ENCODE peak calls at places on chromosomes 4 and X, in four cellular contexts. R, Y, H and W are unnamed samples.

GRCh38 chr4:2266181-2266580 is 4.3 kb upstream of the MXD4 start:
- DNase-seq in Y (peak), H (no peak), R (no peak), W (no peak)

GRCh38 chr4:16082424-16083216 is 1.2 kb downstream of the PROM1 start:
- DNase-seq in Y (no peak), H (no peak), R (no peak), W (no peak)

GRCh38 chr4:82833696-82834313 is 35.2 kb upstream of the SCD5 start:
- DNase-seq in H (no peak), R (peak), Y (no peak), W (peak)

GRCh38 chr4:165326831-165327210 is 648 bp upstream of the MSMO1 start:
- DNase-seq in H (peak), R (peak), Y (no peak), W (no peak)

GRCh38 chr4:65798498-65799127 is 128.3 kb upstream of the EPHA5 start:
- DNase-seq in H (no peak), R (no peak), Y (no peak), W (no peak)

GRCh38 chr4:184344435-184344834 is 126.8 kb upstream of the ENPP6 start:
- DNase-seq in R (no peak), H (no peak), Y (no peak), W (no peak)

GRCh38 chrX:153449306-153450113 is 3.7 kb upstream of the TREX2 start:
- DNase-seq in Y (no peak), H (no peak), R (no peak), W (no peak)

GRCh38 chr4:2833671-2834000 is 10.0 kb upstream of the ADD1 start:
- DNase-seq in H (no peak), Y (peak), R (no peak), W (no peak)

GRCh38 chr4:68218044-68218443 is 27.4 kb downstream of the TMPRSS11B start:
- DNase-seq in R (peak), H (no peak), Y (no peak), W (no peak)

GRCh38 chr4:8228319-8229250 is 29.5 kb downstream of the SH3TC1 start:
- DNase-seq in H (peak), R (peak), Y (peak), W (peak)

GRCh38 chrX:11555759-11556158 is 110.0 kb downstream of the ARHGAP6 start:
- DNase-seq in R (peak), Y (no peak), H (no peak), W (no peak)

GRCh38 chrX:18549643-18550042 is 122.3 kb downstream of the RS1 start:
- DNase-seq in R (no peak), Y (no peak), H (no peak), W (no peak)

GRCh38 chr4:184350964-184351363 is 123.4 kb downstream of the IRF2 start:
- DNase-seq in R (no peak), Y (no peak), H (no peak), W (no peak)

GRCh38 chr4:139278956-139279722 is 886 bp downstream of the MGARP start:
- DNase-seq in H (no peak), Y (no peak), R (peak), W (no peak)

GRCh38 chrX:154412468-154412867 is 1.1 kb downstream of the TAFAZZIN start:
- DNase-seq in R (no peak), H (peak), Y (no peak), W (no peak)

GRCh38 chr4:34271479-34272355 is 1972.6 kb downstream of the ARAP2 start:
- DNase-seq in H (no peak), R (peak), Y (no peak), W (no peak)

GRCh38 chrX:47958943-47959342 is 44.8 kb downstream of the ZNF182 start:
- DNase-seq in Y (no peak), H (no peak), R (peak), W (no peak)

GRCh38 chr4:45327544-45327943 is 601.2 kb upstream of the GNPDA2 start:
- DNase-seq in R (no peak), Y (no peak), H (no peak), W (no peak)

GRCh38 chr4:94690851-94691254 is 66.9 kb upstream of the BMPR1B start:
- DNase-seq in R (peak), H (no peak), Y (no peak), W (no peak)

GRCh38 chr4:102640669-102641068 is 120.1 kb downstream of the MANBA start:
- DNase-seq in R (peak), H (no peak), Y (no peak), W (no peak)

GRCh38 chr4:123821861-123822260 is 425.3 kb downstream of the SPRY1 start:
- DNase-seq in R (no peak), Y (no peak), H (no peak), W (no peak)

GRCh38 chr4:184588893-184589292 is 60.4 kb downstream of the CASP3 start:
- DNase-seq in Y (no peak), H (no peak), R (peak), W (no peak)

GRCh38 chr4:119028296-119028695 is 107.3 kb upstream of the MYOZ2 start:
- DNase-seq in H (no peak), Y (no peak), R (no peak), W (no peak)

GRCh38 chr4:52750819-52751348 is 341 bp downstream of the ERVMER34-1 start:
- DNase-seq in R (peak), H (no peak), Y (no peak), W (no peak)
- H3K4me3 ChIP-seq in R (peak), H (no peak), Y (peak), W (peak)

DNA sequence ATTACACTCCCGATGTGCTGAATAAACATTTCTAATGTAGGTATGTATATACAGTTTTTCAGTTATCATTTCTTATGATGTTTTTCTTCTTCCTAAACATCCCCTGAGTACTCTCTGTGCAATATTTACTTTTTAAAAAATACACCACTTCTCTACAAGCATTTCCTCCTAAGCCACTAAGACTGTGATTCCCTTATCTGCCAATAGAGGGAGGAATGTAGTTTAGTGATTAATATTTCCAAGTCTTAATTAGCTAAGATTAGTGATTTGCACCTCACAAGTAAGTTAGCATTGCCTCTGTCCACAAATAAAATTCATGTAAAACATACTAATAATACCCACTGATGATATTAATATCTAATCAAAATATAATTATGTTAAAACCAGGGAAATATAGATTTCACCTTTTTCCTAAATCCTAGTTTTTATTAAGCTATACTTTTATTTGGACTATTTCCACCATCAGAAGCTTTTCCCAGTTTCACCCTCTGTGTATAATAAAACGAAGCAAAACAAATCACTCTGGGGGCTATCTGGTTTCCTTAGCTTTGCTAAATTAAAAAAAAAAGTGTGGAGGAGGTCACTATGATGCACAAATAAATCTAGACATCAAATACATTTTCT is 909.1 kb downstream of the FAT4 start:
- DNase-seq in Y (no peak), H (peak), R (peak), W (no peak)
- TF ChIP-seq CTCF in Y (peak), H (peak), R (peak), W (peak)

GRCh38 chr4:185728886-185729285 is 83.1 kb downstream of the SORBS2 start:
- DNase-seq in R (no peak), Y (no peak), H (no peak), W (no peak)

GRCh38 chr4:185730849-185731608 is 81.0 kb downstream of the SORBS2 start:
- DNase-seq in Y (no peak), H (peak), R (peak), W (no peak)

GRCh38 chr4:185726931-185727330 is 85.1 kb downstream of the SORBS2 start:
- DNase-seq in H (no peak), Y (peak), R (peak), W (no peak)

GRCh38 chr4:185729300-185729912 is 82.6 kb downstream of the SORBS2 start:
- DNase-seq in R (no peak), H (no peak), Y (no peak), W (no peak)

DNA sequence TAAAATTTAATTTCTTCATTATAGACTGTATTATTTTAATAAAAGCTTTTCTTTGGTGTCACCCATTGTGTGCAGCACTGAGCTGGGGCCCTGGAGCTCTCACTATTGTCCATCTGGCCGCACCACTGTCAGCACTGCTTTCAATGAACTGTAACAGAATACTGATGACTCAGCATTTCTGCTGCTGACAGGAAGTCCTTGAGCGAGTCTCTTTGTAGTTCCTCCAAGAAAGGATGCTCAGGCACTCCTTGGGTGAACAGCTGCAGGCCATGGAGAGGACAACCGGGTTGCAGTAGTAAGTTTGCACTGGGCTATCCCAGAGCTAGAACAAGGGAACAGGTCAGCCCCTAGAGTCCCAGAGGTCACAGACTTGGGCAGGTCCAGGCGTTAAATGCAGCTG is 81.6 kb downstream of the SORBS2 start:
- DNase-seq in R (peak), Y (no peak), H (peak), W (no peak)
- H3K4me3 ChIP-seq in R (no peak), Y (no peak), H (no peak), W (no peak)

GRCh38 chr4:127622923-127623754 is 9.6 kb upstream of the INTU start:
- DNase-seq in Y (no peak), R (peak), H (no peak), W (no peak)
- TF ChIP-seq CTCF in Y (no peak), R (peak), H (no peak), W (peak)

GRCh38 chrX:73849054-73849453 is 286.1 kb downstream of the CHIC1 start:
- DNase-seq in Y (no peak), H (no peak), R (no peak), W (no peak)

GRCh38 chrX:73852022-73852421 is 289.0 kb downstream of the CHIC1 start:
- DNase-seq in H (no peak), R (no peak), Y (no peak), W (no peak)

GRCh38 chrX:73850124-73851013 is 287.4 kb downstream of the CHIC1 start:
- DNase-seq in Y (peak), R (peak), H (peak), W (no peak)

GRCh38 chrX:73847991-73848390 is 285.0 kb downstream of the CHIC1 start:
- DNase-seq in Y (no peak), H (no peak), R (no peak), W (no peak)

DNA sequence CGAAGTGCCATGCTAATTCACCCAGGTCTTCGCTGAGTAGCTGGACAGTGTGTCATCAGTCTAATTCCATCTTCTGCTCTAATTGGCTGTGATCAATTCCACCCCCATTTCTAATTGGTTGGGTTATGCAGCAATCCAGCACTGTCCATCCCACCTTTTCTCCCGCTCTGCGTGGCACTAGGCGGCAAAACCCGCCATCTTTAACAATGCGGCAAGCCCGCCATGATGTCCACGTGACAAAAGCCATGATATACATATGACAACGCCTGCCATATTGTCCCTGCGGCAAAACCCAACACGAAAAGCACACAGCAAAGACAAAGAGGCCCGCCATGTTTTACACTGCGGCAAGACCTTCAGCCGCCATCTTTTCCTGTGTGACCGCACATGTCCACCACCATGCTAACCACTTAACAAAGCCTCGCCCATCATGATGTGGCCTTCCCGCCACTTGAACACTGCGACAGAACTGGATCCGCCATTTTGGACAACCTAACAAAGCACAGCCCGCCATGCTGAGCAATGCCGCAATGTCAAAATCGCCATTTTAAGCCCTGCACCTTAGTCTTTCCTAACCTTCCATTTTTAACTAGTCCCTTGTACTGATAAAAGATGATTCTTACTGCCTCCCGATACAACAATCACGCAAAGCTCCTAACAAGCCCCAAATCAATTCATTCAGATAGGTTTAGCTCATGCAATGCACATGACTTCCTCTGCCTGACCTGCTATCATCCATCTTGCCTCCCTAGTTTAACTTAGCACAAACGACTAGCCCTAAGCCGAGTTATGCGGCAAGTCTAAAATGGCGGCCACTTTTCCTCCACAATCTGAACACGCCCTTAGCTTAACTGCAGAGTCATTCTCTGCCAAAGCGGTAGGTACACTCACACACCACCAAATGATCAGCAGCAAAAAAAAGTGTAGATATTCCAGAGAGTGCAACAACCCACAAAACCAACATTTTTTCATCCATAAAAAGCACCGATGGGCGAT is 288.3 kb downstream of the CHIC1 start:
- DNase-seq in R (peak), H (peak), Y (peak), W (no peak)
- H3K4me3 ChIP-seq in R (peak), H (no peak), Y (peak), W (no peak)

DNA sequence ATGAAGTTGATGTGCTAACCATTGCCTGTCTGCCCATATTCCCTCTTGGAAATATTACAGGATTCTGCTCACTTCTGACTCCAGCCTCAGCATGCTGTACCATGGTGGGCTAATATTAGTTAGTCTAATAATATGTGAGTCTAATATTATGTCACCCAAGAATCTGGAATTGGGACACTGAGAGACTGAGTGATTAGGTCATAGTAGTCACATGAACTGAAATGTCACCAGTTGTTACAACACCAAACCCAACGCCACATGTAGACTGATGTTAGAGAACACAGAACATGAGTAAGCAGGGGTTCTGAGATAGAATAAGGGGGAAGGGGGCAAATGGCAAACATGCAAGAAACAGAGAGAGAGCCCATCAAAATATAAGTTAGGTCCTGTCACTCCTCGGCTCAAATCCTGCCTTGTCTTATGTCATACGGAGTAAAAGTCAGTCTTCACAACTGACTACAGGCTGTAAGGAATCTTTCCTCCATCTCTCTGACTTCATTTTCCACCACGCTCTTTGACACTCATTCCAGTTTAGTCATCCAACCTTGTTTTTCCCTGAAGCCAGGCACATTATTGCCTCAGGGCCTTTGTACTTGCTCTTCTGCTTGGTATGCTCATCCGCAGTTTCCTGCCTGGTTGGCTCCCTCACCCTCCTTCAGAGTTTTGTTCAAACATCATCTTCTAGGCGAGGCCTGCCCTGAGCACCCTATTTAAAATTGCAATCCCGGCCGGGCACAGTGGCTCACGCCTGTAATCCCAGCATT is 9.6 kb upstream of the SLAIN2 start:
- DNase-seq in Y (no peak), R (peak), H (no peak), W (no peak)
- TF ChIP-seq CTCF in Y (no peak), R (no peak), H (no peak), W (no peak)

GRCh38 chrX:40146471-40147398 is 49.0 kb upstream of the BCOR start:
- DNase-seq in R (no peak), H (peak), Y (peak), W (no peak)

GRCh38 chrX:40144576-40144975 is 46.8 kb upstream of the BCOR start:
- DNase-seq in Y (no peak), H (no peak), R (no peak), W (no peak)

GRCh38 chrX:40145001-40145631 is 47.4 kb upstream of the BCOR start:
- DNase-seq in H (no peak), Y (no peak), R (no peak), W (peak)

GRCh38 chrX:40147399-40148188 is 49.8 kb upstream of the BCOR start:
- DNase-seq in R (no peak), H (no peak), Y (no peak), W (no peak)

GRCh38 chrX:40145670-40146470 is 48.1 kb upstream of the BCOR start:
- DNase-seq in Y (no peak), R (no peak), H (no peak), W (no peak)
- H3K4me3 ChIP-seq in Y (peak), R (peak), H (peak), W (peak)

GRCh38 chr4:108130955-108131354 is 37.8 kb downstream of the LEF1 start:
- DNase-seq in R (no peak), Y (no peak), H (no peak), W (no peak)
- TF ChIP-seq CTCF in R (peak), Y (no peak), H (no peak), W (peak)

DNA sequence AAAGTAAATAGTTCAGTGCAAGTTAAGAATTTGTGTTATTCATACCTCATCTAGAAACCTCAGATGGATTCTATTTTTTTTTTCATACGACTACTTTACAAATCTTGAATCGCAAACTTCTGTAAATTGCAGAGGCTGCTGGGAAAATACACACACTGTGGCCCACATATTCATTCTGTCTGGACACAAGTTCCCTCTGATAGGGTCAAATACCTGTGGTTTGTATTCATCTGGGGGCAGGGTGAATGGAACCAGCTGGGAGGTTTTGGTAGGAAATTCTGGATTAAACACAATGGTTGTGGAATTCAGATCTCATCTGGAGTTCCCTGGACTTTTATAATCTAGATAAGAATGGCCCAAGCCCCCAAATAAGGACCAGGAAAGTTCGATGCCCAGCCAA is 56.2 kb downstream of the SPATA18 start:
- DNase-seq in R (peak), H (no peak), Y (no peak), W (no peak)
- H3K4me3 ChIP-seq in R (no peak), H (no peak), Y (no peak), W (no peak)

GRCh38 chr4:177119693-177120092 is 190.0 kb upstream of the NEIL3 start:
- DNase-seq in H (no peak), Y (no peak), R (peak), W (no peak)
- TF ChIP-seq CTCF in H (no peak), Y (no peak), R (no peak), W (no peak)